ENCODE peak calls at places on chromosomes 2 and 18, in nine cellular contexts. N is stimulated activated CD4-positive, alpha-beta T cell treated with anti-CD3 and anti-CD28 coated beads, Interleukin-4, amount 100 ng/mL, for 48 hours; A is HCEC 1CT; D is activated naive CD4-positive, alpha-beta T cell treated with anti-CD3 and anti-CD28 coated beads, Interleukin-2, amount 50 U/mL, for 16 hours; Y is NCI-H1105; G is HS-27A; H is endothelial cell of umbilical vein; I is Panc1; C is NCI-H1417. T is an unnamed sample.

GRCh38 chr18:22345733-22346132 is 72.0 kb downstream of the CTAGE1 start:
- DNase-seq in Y (no peak), D (no peak), G (no peak), H (peak), C (no peak), I (no peak), A (no peak), N (no peak), T (no peak)

GRCh38 chr2:204625135-204625534 is 79.9 kb downstream of the PARD3B start:
- DNase-seq in D (no peak), C (peak), N (no peak), Y (peak), I (no peak), G (peak), H (peak), A (peak), T (no peak)

GRCh38 chr2:182866461-182867369 is at the start of gene FRZB:
- DNase-seq in N (peak), Y (peak), A (peak), C (no peak), G (no peak), H (peak), D (peak), I (no peak), T (no peak)

GRCh38 chr2:33392366-33392765 is 84.1 kb upstream of the RASGRP3 start:
- DNase-seq in Y (no peak), A (no peak), G (no peak), C (no peak), I (no peak), D (no peak), N (no peak), H (no peak), T (no peak)

GRCh38 chr2:72745679-72746368 is 80.0 kb downstream of the EXOC6B start:
- DNase-seq in G (peak), H (peak), A (peak), D (no peak), C (peak), N (no peak), Y (peak), I (peak), T (peak)

GRCh38 chr2:241982711-241983570 is 113.4 kb downstream of the RTP5 start:
- DNase-seq in C (no peak), H (no peak), A (no peak), D (peak), I (no peak), Y (no peak), G (no peak), N (no peak), T (no peak)

GRCh38 chr2:16546128-16546754 is 119.4 kb downstream of the CYRIA start:
- DNase-seq in I (no peak), G (no peak), N (no peak), C (no peak), D (no peak), A (no peak), Y (no peak), H (peak), T (no peak)

GRCh38 chr2:40384714-40385113 is 67.2 kb downstream of the SLC8A1 start:
- DNase-seq in D (no peak), H (no peak), C (no peak), A (peak), N (no peak), G (no peak), I (no peak), Y (no peak), T (no peak)

GRCh38 chr2:230231251-230231650 is 5.7 kb downstream of the SP140 start:
- DNase-seq in D (no peak), A (no peak), I (no peak), N (no peak), Y (no peak), G (no peak), H (no peak), C (no peak), T (no peak)

GRCh38 chr18:47801817-47802216 is 128.6 kb downstream of the SMAD2 start:
- DNase-seq in G (no peak), A (no peak), D (no peak), N (no peak), H (no peak), I (no peak), Y (no peak), C (no peak), T (no peak)

GRCh38 chr18:39946623-39947061 is 2008.4 kb upstream of the PIK3C3 start:
- DNase-seq in N (no peak), I (no peak), C (no peak), Y (no peak), H (peak), A (peak), G (peak), D (no peak), T (no peak)

GRCh38 chr2:240561325-240561971 is 1.3 kb downstream of the DUSP28 start:
- DNase-seq in Y (no peak), D (no peak), A (peak), I (no peak), C (no peak), G (no peak), N (no peak), H (peak), T (no peak)

GRCh38 chr2:20200697-20201555 is 24.0 kb downstream of the SDC1 start:
- DNase-seq in Y (no peak), A (no peak), D (no peak), N (no peak), C (no peak), H (no peak), G (no peak), I (no peak), T (no peak)

GRCh38 chr2:150063432-150063889 is 424.0 kb downstream of the RND3 start:
- DNase-seq in N (no peak), C (no peak), I (peak), D (no peak), Y (no peak), H (peak), G (no peak), A (peak), T (no peak)

GRCh38 chr2:142190805-142191204 is 60.0 kb upstream of the LRP1B start:
- DNase-seq in D (no peak), G (peak), N (no peak), C (no peak), Y (no peak), A (peak), I (no peak), H (peak), T (no peak)

GRCh38 chr2:34103437-34103836 is 504.3 kb upstream of the FAM98A start:
- DNase-seq in G (no peak), C (no peak), I (no peak), H (no peak), Y (no peak), N (no peak), A (no peak), D (no peak), T (no peak)

GRCh38 chr18:54734059-54734458 is 94.2 kb upstream of the RAB27B start:
- DNase-seq in A (peak), C (no peak), H (peak), I (peak), N (no peak), Y (no peak), G (no peak), D (no peak), T (no peak)

GRCh38 chr2:10426726-10427567 is 21.2 kb downstream of the ODC1 start:
- DNase-seq in D (no peak), G (no peak), H (no peak), Y (no peak), N (no peak), C (no peak), I (no peak), A (no peak), T (no peak)

T was measured in CD4-positive, CD25-positive, alpha-beta regulatory T cell.